ENCODE peak calls at places on chromosomes 3 and 15, in six cellular contexts. One of them, this sample, is unnamed.

GRCh38 chr3:88038561-88038960 is 20.2 kb downstream of the CGGBP1 start:
- DNase-seq in stomach: no peak
- DNase-seq in sigmoid colon: no peak
- DNase-seq in GM23338: no peak
- DNase-seq in HL-60: no peak
- DNase-seq in prostate gland: no peak
- DNase-seq in this sample: no peak

GRCh38 chr15:101397521-101398003 is 91.9 kb downstream of the PCSK6 start:
- DNase-seq in stomach: no peak
- DNase-seq in sigmoid colon: no peak
- DNase-seq in GM23338: no peak
- DNase-seq in HL-60: peak; percentile 11
- DNase-seq in prostate gland: no peak
- DNase-seq in this sample: no peak

GRCh38 chr3:10725067-10725466 is 91.0 kb upstream of the SLC6A11 start:
- DNase-seq in stomach: no peak
- DNase-seq in sigmoid colon: no peak
- DNase-seq in GM23338: no peak
- DNase-seq in HL-60: no peak
- DNase-seq in prostate gland: no peak
- DNase-seq in this sample: no peak

GRCh38 chr15:83694030-83694429 is 40.1 kb downstream of the ADAMTSL3 start:
- DNase-seq in stomach: no peak
- DNase-seq in sigmoid colon: no peak
- DNase-seq in GM23338: peak; percentile 60
- DNase-seq in HL-60: no peak
- DNase-seq in prostate gland: no peak
- DNase-seq in this sample: no peak

GRCh38 chr3:27723803-27724458 is 1.8 kb upstream of the EOMES start:
- DNase-seq in stomach: no peak
- DNase-seq in sigmoid colon: no peak
- DNase-seq in GM23338: peak; percentile 52
- DNase-seq in HL-60: no peak
- DNase-seq in prostate gland: no peak
- DNase-seq in this sample: no peak

GRCh38 chr15:66094331-66094730 is 159.2 kb downstream of the MEGF11 start:
- DNase-seq in stomach: no peak
- DNase-seq in sigmoid colon: peak; percentile 28
- DNase-seq in GM23338: no peak
- DNase-seq in HL-60: no peak
- DNase-seq in prostate gland: no peak
- DNase-seq in this sample: no peak

GRCh38 chr3:179768080-179768479 is 115.2 kb downstream of the USP13 start:
- DNase-seq in stomach: no peak
- DNase-seq in sigmoid colon: no peak
- DNase-seq in GM23338: peak; percentile 82
- DNase-seq in HL-60: peak; percentile 6
- DNase-seq in prostate gland: no peak
- DNase-seq in this sample: peak; percentile 43

GRCh38 chr15:77058468-77058867 is 12.4 kb downstream of the TSPAN3 start:
- DNase-seq in stomach: no peak
- DNase-seq in sigmoid colon: no peak
- DNase-seq in GM23338: no peak
- DNase-seq in HL-60: no peak
- DNase-seq in prostate gland: no peak
- DNase-seq in this sample: no peak

GRCh38 chr3:141115752-141116541 is 64.8 kb downstream of the SPSB4 start:
- DNase-seq in stomach: no peak
- DNase-seq in sigmoid colon: peak; percentile 77
- DNase-seq in GM23338: no peak
- DNase-seq in HL-60: no peak
- DNase-seq in prostate gland: no peak
- DNase-seq in this sample: no peak

GRCh38 chr3:188476930-188477329 is 323.0 kb downstream of the LPP start:
- DNase-seq in stomach: no peak
- DNase-seq in sigmoid colon: no peak
- DNase-seq in GM23338: peak; percentile 21
- DNase-seq in HL-60: no peak
- DNase-seq in prostate gland: no peak
- DNase-seq in this sample: no peak

GRCh38 chr15:29685156-29686078 is 136.9 kb downstream of the TJP1 start:
- DNase-seq in stomach: no peak
- DNase-seq in sigmoid colon: no peak
- DNase-seq in GM23338: no peak
- DNase-seq in HL-60: no peak
- DNase-seq in prostate gland: no peak
- DNase-seq in this sample: peak; percentile 37

GRCh38 chr3:185822221-185822956 is 2.5 kb downstream of the IGF2BP2 start:
- DNase-seq in stomach: no peak
- DNase-seq in sigmoid colon: no peak
- DNase-seq in GM23338: no peak
- DNase-seq in HL-60: no peak
- DNase-seq in prostate gland: no peak
- DNase-seq in this sample: peak; percentile 65

GRCh38 chr3:61681636-61682035 is 120.3 kb downstream of the PTPRG start:
- DNase-seq in stomach: no peak
- DNase-seq in sigmoid colon: no peak
- DNase-seq in GM23338: no peak
- DNase-seq in HL-60: no peak
- DNase-seq in prostate gland: no peak
- DNase-seq in this sample: no peak

GRCh38 chr3:188124184-188124583 is 29.8 kb upstream of the LPP start:
- DNase-seq in stomach: no peak
- DNase-seq in sigmoid colon: no peak
- DNase-seq in GM23338: no peak
- DNase-seq in HL-60: no peak
- DNase-seq in prostate gland: no peak
- DNase-seq in this sample: no peak

GRCh38 chr3:170792511-170792910 is 77.5 kb downstream of the RPL22L1 start:
- DNase-seq in stomach: no peak
- DNase-seq in sigmoid colon: no peak
- DNase-seq in GM23338: no peak
- DNase-seq in HL-60: no peak
- DNase-seq in prostate gland: no peak
- DNase-seq in this sample: peak; percentile 48

GRCh38 chr3:188947401-188947982 is 224.3 kb upstream of the TPRG1 start:
- DNase-seq in stomach: peak; percentile 90
- DNase-seq in sigmoid colon: peak; percentile 95
- DNase-seq in GM23338: peak; percentile 94
- DNase-seq in HL-60: no peak
- DNase-seq in prostate gland: peak; percentile 90
- DNase-seq in this sample: peak; percentile 77

GRCh38 chr3:175695251-175695650 is 836.1 kb downstream of the NAALADL2 start:
- DNase-seq in stomach: no peak
- DNase-seq in sigmoid colon: no peak
- DNase-seq in GM23338: no peak
- DNase-seq in HL-60: no peak
- DNase-seq in prostate gland: no peak
- DNase-seq in this sample: no peak

GRCh38 chr3:14252321-14253021 is 73.9 kb downstream of the LSM3 start:
- DNase-seq in stomach: no peak
- DNase-seq in sigmoid colon: no peak
- DNase-seq in GM23338: no peak
- DNase-seq in HL-60: no peak
- DNase-seq in prostate gland: no peak
- DNase-seq in this sample: no peak

GRCh38 chr3:37995652-37996641 is 5.4 kb downstream of the VILL start:
- DNase-seq in stomach: peak; percentile 22
- DNase-seq in sigmoid colon: peak; percentile 58
- DNase-seq in GM23338: no peak
- DNase-seq in HL-60: no peak
- DNase-seq in prostate gland: no peak
- DNase-seq in this sample: no peak

GRCh38 chr15:28876845-28877185 is 9.0 kb upstream of the APBA2 start:
- DNase-seq in stomach: no peak
- DNase-seq in sigmoid colon: no peak
- DNase-seq in GM23338: no peak
- DNase-seq in HL-60: no peak
- DNase-seq in prostate gland: no peak
- DNase-seq in this sample: no peak

GRCh38 chr3:73120710-73121109 is 59.3 kb downstream of the EBLN2 start:
- DNase-seq in stomach: no peak
- DNase-seq in sigmoid colon: no peak
- DNase-seq in GM23338: no peak
- DNase-seq in HL-60: no peak
- DNase-seq in prostate gland: no peak
- DNase-seq in this sample: no peak

GRCh38 chr15:75453703-75454470 is 2.4 kb upstream of the SIN3A start:
- DNase-seq in stomach: peak; percentile 98
- DNase-seq in sigmoid colon: peak; percentile 99
- DNase-seq in GM23338: peak; percentile 100
- DNase-seq in HL-60: peak; percentile 99
- DNase-seq in prostate gland: peak; percentile 99
- DNase-seq in this sample: peak; percentile 100

GRCh38 chr3:64223809-64224570 is 1.3 kb downstream of the PRICKLE2 start:
- DNase-seq in stomach: no peak
- DNase-seq in sigmoid colon: no peak
- DNase-seq in GM23338: no peak
- DNase-seq in HL-60: no peak
- DNase-seq in prostate gland: no peak
- DNase-seq in this sample: peak; percentile 87

GRCh38 chr3:45198264-45199260 is 27.5 kb downstream of the TMEM158 start:
- DNase-seq in stomach: no peak
- DNase-seq in sigmoid colon: no peak
- DNase-seq in GM23338: no peak
- DNase-seq in HL-60: no peak
- DNase-seq in prostate gland: no peak
- DNase-seq in this sample: no peak
- H3K27ac ChIP-seq in stomach: peak overlapping the region; percentile 28
- H3K27ac ChIP-seq in sigmoid colon: peak overlapping the region; percentile 40
- H3K27ac ChIP-seq in GM23338: no peak overlapping the region
- H3K27ac ChIP-seq in HL-60: no peak overlapping the region
- H3K27ac ChIP-seq in prostate gland: no peak overlapping the region
- H3K27ac ChIP-seq in this sample: no peak overlapping the region

GRCh38 chr3:123605789-123606234 is 21.0 kb upstream of the HACD2 start:
- DNase-seq in stomach: no peak
- DNase-seq in sigmoid colon: no peak
- DNase-seq in GM23338: peak; percentile 47
- DNase-seq in HL-60: no peak
- DNase-seq in prostate gland: no peak
- DNase-seq in this sample: no peak
- H3K4me3 ChIP-seq in stomach: no peak overlapping the region
- H3K4me3 ChIP-seq in sigmoid colon: no peak overlapping the region
- H3K4me3 ChIP-seq in GM23338: no peak overlapping the region
- H3K4me3 ChIP-seq in HL-60: no peak overlapping the region
- H3K4me3 ChIP-seq in prostate gland: no peak overlapping the region
- H3K4me3 ChIP-seq in this sample: no peak overlapping the region

GRCh38 chr3:149643482-149643798 is 14.4 kb downstream of the WWTR1 start:
- DNase-seq in stomach: no peak
- DNase-seq in sigmoid colon: no peak
- DNase-seq in GM23338: no peak
- DNase-seq in HL-60: no peak
- DNase-seq in prostate gland: no peak
- DNase-seq in this sample: no peak
- TF ChIP-seq POLR2AphosphoS5 in stomach: no peak
- TF ChIP-seq POLR2AphosphoS5 in sigmoid colon: no peak
- TF ChIP-seq POLR2AphosphoS5 in GM23338: no peak
- TF ChIP-seq POLR2AphosphoS5 in HL-60: no peak
- TF ChIP-seq POLR2AphosphoS5 in prostate gland: no peak
- TF ChIP-seq POLR2AphosphoS5 in this sample: no peak

GRCh38 chr15:51367322-51367976 is 26.0 kb downstream of the GLDN start:
- DNase-seq in stomach: peak; percentile 55
- DNase-seq in sigmoid colon: no peak
- DNase-seq in GM23338: no peak
- DNase-seq in HL-60: no peak
- DNase-seq in prostate gland: peak; percentile 18
- DNase-seq in this sample: no peak
- H3K27ac ChIP-seq in stomach: no peak overlapping the region
- H3K27ac ChIP-seq in sigmoid colon: no peak overlapping the region
- H3K27ac ChIP-seq in GM23338: no peak overlapping the region
- H3K27ac ChIP-seq in HL-60: no peak overlapping the region
- H3K27ac ChIP-seq in prostate gland: no peak overlapping the region
- H3K27ac ChIP-seq in this sample: no peak overlapping the region

DNA sequence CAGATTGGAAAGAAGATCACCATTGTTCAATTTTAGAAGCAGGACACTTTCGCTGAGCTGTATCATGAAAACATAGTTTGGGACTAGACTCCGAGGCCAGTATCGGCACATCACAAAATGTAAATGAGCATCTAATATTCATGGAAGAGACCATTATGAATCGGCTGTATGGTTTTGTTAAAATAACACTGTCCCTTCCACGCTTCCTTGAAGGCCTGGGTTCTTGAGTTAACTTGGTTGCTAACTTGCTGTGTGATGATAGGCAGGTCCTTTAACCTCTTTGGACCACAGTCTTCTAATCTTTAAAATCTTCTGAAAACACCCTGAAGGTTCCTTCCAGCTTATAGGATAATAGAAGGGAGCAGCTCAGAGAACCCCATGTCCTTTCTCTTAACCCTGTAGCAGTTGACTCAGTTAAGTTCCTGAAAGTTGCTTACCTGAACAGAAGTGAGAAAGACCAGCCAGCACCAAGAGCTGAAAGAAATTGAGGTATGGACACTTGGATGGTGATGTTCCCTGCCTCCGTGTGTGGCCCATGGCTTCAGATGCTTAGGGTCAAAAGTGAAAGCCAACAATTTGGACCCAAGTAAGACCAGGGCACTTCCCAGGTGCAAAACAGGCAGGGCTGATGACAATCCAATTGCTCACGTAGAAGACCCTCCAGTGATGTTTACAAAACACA is 2.1 kb downstream of the CD80 start:
- DNase-seq in stomach: no peak
- DNase-seq in sigmoid colon: no peak
- DNase-seq in GM23338: no peak
- DNase-seq in HL-60: no peak
- DNase-seq in prostate gland: no peak
- DNase-seq in this sample: no peak
- H3K4me3 ChIP-seq in stomach: no peak overlapping the region
- H3K4me3 ChIP-seq in sigmoid colon: no peak overlapping the region
- H3K4me3 ChIP-seq in GM23338: no peak overlapping the region
- H3K4me3 ChIP-seq in HL-60: no peak overlapping the region
- H3K4me3 ChIP-seq in prostate gland: no peak overlapping the region
- H3K4me3 ChIP-seq in this sample: no peak overlapping the region

This sample was measured in endothelial cell of umbilical vein.